ENCODE peak calls at places on chromosome 9, in eight cellular contexts. Q is tibial nerve, G is aorta, I is WERI-Rb-1, A is right cardiac atrium, C is cardiac muscle cell, W is fibroblast of lung, S is astrocyte. U is an unnamed sample.

GRCh38 chr9:90956026-90956810 is 154.6 kb downstream of the SYK start:
- DNase-seq in G (no peak), I (no peak), C (no peak), S (peak; percentile 65), A (no peak), W (peak; percentile 71), Q (no peak), U (no peak)

GRCh38 chr9:124932355-124932754 is 8.5 kb downstream of the GOLGA1 start:
- DNase-seq in W (no peak), C (no peak), Q (no peak), S (no peak), G (no peak), I (peak; percentile 31), A (no peak), U (no peak)

GRCh38 chr9:121650220-121651013 is 1.0 kb upstream of the DAB2IP start:
- DNase-seq in Q (no peak), W (peak; percentile 55), I (peak; percentile 99), S (peak; percentile 38), G (peak; percentile 85), A (peak; percentile 84), C (peak; percentile 96), U (peak; percentile 62)

GRCh38 chr9:104090578-104090977 is 3.5 kb upstream of the SMC2 start:
- DNase-seq in Q (no peak), I (no peak), G (no peak), C (no peak), A (no peak), S (no peak), W (no peak), U (no peak)

GRCh38 chr9:129225815-129226214 is 47.8 kb upstream of the IER5L start:
- DNase-seq in S (peak; percentile 91), Q (peak; percentile 27), C (peak; percentile 87), G (no peak), W (peak; percentile 95), A (peak; percentile 94), I (no peak), U (peak; percentile 77)

GRCh38 chr9:128552744-128553221 is 396 bp downstream of the SPTAN1 start:
- DNase-seq in S (no peak), I (peak; percentile 67), G (peak; percentile 88), C (peak; percentile 81), Q (no peak), W (peak; percentile 32), A (peak; percentile 84), U (no peak)

GRCh38 chr9:16230731-16231130 is 639.7 kb downstream of the BNC2 start:
- DNase-seq in W (no peak), Q (no peak), G (no peak), C (no peak), I (no peak), S (no peak), A (no peak), U (no peak)

GRCh38 chr9:757246-757881 is 84.1 kb upstream of the DMRT1 start:
- DNase-seq in C (peak; percentile 64), W (peak; percentile 60), Q (no peak), G (no peak), S (peak; percentile 41), I (peak; percentile 69), A (peak; percentile 67), U (peak; percentile 60)

GRCh38 chr9:5592904-5593303 is 36.0 kb upstream of the RIC1 start:
- DNase-seq in C (no peak), G (no peak), Q (no peak), S (no peak), W (no peak), I (no peak), A (no peak), U (no peak)

GRCh38 chr9:104091708-104092107 is 2.4 kb upstream of the SMC2 start:
- DNase-seq in A (no peak), Q (no peak), W (peak; percentile 35), G (no peak), S (peak; percentile 16), I (no peak), C (peak; percentile 47), U (no peak)

GRCh38 chr9:99264070-99264469 is 42.0 kb downstream of the SEC61B start:
- DNase-seq in S (no peak), W (no peak), C (no peak), I (peak; percentile 67), Q (no peak), A (no peak), G (no peak), U (no peak)

GRCh38 chr9:128114326-128115186 is 13.0 kb downstream of the PTGES2 start:
- DNase-seq in S (no peak), A (no peak), C (no peak), W (no peak), I (no peak), Q (no peak), G (peak; percentile 68), U (no peak)

GRCh38 chr9:73575071-73575470 is 423.4 kb downstream of the ANXA1 start:
- DNase-seq in I (no peak), A (no peak), Q (no peak), C (no peak), G (no peak), S (no peak), W (no peak), U (no peak)

GRCh38 chr9:136107155-136107952 is 11.3 kb downstream of the TMEM250 start:
- DNase-seq in A (no peak), S (no peak), G (no peak), Q (no peak), W (no peak), C (no peak), I (peak; percentile 90), U (no peak)

GRCh38 chr9:107983191-107983603 is 493.6 kb upstream of the KLF4 start:
- DNase-seq in A (no peak), Q (no peak), G (no peak), C (no peak), S (peak; percentile 44), W (peak; percentile 55), I (no peak), U (no peak)

GRCh38 chr9:107983762-107984161 is 494.2 kb upstream of the KLF4 start:
- DNase-seq in G (no peak), A (no peak), C (no peak), I (no peak), S (no peak), W (no peak), Q (no peak), U (no peak)

GRCh38 chr9:107976767-107977166 is 487.2 kb upstream of the KLF4 start:
- DNase-seq in I (no peak), W (no peak), S (no peak), A (peak; percentile 90), C (no peak), Q (peak; percentile 41), G (no peak), U (no peak)

GRCh38 chr9:107982735-107983134 is 493.2 kb upstream of the KLF4 start:
- DNase-seq in A (no peak), C (no peak), I (no peak), S (no peak), W (no peak), Q (no peak), G (no peak), U (no peak)

GRCh38 chr9:107980984-107981383 is 491.4 kb upstream of the KLF4 start:
- DNase-seq in S (no peak), G (no peak), I (no peak), W (no peak), Q (no peak), C (no peak), A (no peak), U (no peak)
- H3K9me3 ChIP-seq in S (no peaks in the 10 kb centered on the region), G (no peaks in the 10 kb centered on the region), I (no peaks in the 10 kb centered on the region), W (no peaks in the 10 kb centered on the region), Q (no peaks in the 10 kb centered on the region), C (no peaks in the 10 kb centered on the region), A (no peaks in the 10 kb centered on the region), U (no peaks in the 10 kb centered on the region)

GRCh38 chr9:35501941-35502340 is 12.0 kb downstream of the RUSC2 start:
- DNase-seq in G (no peak), I (no peak), W (peak; percentile 43), A (no peak), Q (no peak), C (no peak), S (no peak), U (no peak)
- H3K9me3 ChIP-seq in G (no peaks in the 10 kb centered on the region), I (no peaks in the 10 kb centered on the region), W (no peaks in the 10 kb centered on the region), A (no peaks in the 10 kb centered on the region), Q (no peaks in the 10 kb centered on the region), C (no peaks in the 10 kb centered on the region), S (no peaks in the 10 kb centered on the region), U (peaks cover 35% of the 10 kb centered on the region)

GRCh38 chr9:138123086-138123485 is 245.5 kb downstream of the CACNA1B start:
- DNase-seq in Q (no peak), C (no peak), W (no peak), S (no peak), A (no peak), G (no peak), I (no peak), U (no peak)

GRCh38 chr9:138122676-138123075 is 245.1 kb downstream of the CACNA1B start:
- DNase-seq in A (no peak), C (no peak), Q (no peak), W (no peak), I (no peak), S (no peak), G (no peak), U (no peak)

GRCh38 chr9:138121438-138122050 is 244.0 kb downstream of the CACNA1B start:
- DNase-seq in I (no peak), G (no peak), Q (no peak), W (no peak), C (no peak), S (no peak), A (no peak), U (no peak)

GRCh38 chr9:138120511-138121437 is 243.2 kb downstream of the CACNA1B start:
- DNase-seq in S (no peak), I (no peak), G (no peak), Q (no peak), W (no peak), A (no peak), C (no peak), U (no peak)

DNA sequence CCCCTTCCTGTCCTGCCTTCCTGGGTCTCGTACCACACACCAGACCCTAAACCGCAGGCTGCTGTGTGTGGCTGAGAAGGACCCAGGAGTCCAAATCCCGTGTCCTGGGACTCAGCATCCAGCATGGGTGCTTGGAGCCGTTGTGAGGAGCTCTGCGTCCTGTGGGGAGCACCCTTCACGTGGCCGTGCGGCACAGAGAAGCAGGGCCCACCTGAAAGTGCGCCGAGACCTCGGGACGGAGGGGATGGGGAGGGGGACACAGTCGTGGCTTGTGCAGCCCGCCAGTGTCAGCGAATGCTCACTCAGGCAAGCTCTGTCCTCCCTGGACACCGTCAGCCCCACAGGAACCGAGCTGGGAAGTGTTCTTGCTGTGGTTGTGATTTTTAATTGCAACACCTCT is 244.6 kb downstream of the CACNA1B start:
- DNase-seq in C (no peak), Q (no peak), W (no peak), I (no peak), S (no peak), G (no peak), A (no peak), U (no peak)
- H3K9me3 ChIP-seq in C (no peaks in the 10 kb centered on the region), Q (no peaks in the 10 kb centered on the region), W (no peaks in the 10 kb centered on the region), I (no peaks in the 10 kb centered on the region), S (peaks cover 9% of the 10 kb centered on the region), G (no peaks in the 10 kb centered on the region), A (no peaks in the 10 kb centered on the region), U (peaks cover 4% of the 10 kb centered on the region)

DNA sequence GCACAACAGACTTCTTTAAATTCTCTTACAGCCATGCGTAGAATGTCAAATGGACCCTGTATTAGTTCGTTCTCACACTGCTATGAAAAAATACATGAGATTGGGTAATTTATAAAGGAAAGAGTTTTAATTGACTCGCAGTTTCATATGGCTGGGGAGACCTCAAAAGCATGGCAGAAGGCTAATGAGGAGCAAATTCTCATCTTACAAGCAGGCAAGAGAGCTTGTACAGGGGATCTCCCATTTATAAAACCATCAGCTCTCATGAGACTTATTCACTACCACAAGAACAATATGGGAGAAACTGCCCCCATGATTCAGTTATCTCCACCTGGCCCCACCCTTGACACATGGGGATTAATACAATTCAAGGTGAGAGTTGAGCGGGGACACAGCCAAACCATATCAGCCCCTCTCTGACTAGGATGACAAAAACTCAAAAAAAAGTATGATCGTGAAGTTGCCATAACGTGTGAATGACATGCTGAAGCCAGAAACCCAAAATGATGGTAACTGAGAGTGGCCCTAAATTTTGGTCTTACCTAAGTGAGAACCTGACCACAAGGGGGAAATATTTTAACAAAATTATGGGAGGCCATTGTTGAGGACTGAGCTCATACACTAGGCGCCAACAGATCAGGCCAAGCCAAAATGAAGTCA is 17.5 kb upstream of the TEX10 start:
- DNase-seq in I (no peak), C (no peak), W (no peak), G (no peak), A (no peak), Q (no peak), S (no peak), U (no peak)
- H3K9me3 ChIP-seq in I (peaks cover 16% of the 10 kb centered on the region), C (peaks cover 5% of the 10 kb centered on the region), W (no peaks in the 10 kb centered on the region), G (no peaks in the 10 kb centered on the region), A (no peaks in the 10 kb centered on the region), Q (no peaks in the 10 kb centered on the region), S (no peaks in the 10 kb centered on the region), U (no peaks in the 10 kb centered on the region)

U was measured in A549.